ENCODE peak calls at places on chromosomes 1 and 21, in ten cellular contexts. X, Z, D, V, K, E, H, O, Y and J are unnamed samples.

GRCh38 chr1:154870117-154870571 is at the start of gene KCNN3:
- DNase-seq in E (peak; percentile 96), K (no peak), Z (peak; percentile 82), V (peak; percentile 78), D (peak; percentile 63), H (peak; percentile 40), Y (peak; percentile 75), O (peak; percentile 96), X (peak; percentile 93), J (peak; percentile 85)

GRCh38 chr1:74392848-74393247 is 119.6 kb downstream of the LRRC53 start:
- DNase-seq in Y (no peak), K (no peak), V (no peak), X (no peak), H (no peak), E (no peak), Z (no peak), D (no peak), O (no peak), J (no peak)

GRCh38 chr1:210448293-210448892 is 119.7 kb downstream of the HHAT start:
- DNase-seq in Y (peak; percentile 56), O (peak; percentile 36), K (no peak), V (no peak), Z (no peak), D (no peak), X (peak; percentile 29), H (peak; percentile 10), E (no peak), J (peak; percentile 49)

GRCh38 chr1:2275796-2276536 is 47.8 kb downstream of the SKI start:
- DNase-seq in Z (no peak), D (no peak), Y (no peak), V (no peak), O (no peak), K (no peak), E (peak; percentile 56), H (no peak), X (no peak), J (no peak)

GRCh38 chr1:162899422-162900168 is 38.6 kb upstream of the CCDC190 start:
- DNase-seq in Y (no peak), O (no peak), H (peak; percentile 69), Z (no peak), V (no peak), X (peak; percentile 48), E (no peak), K (peak; percentile 67), D (no peak), J (no peak)

GRCh38 chr1:203567596-203567995 is 59.0 kb upstream of the ATP2B4 start:
- DNase-seq in H (no peak), O (no peak), Y (no peak), Z (no peak), V (no peak), D (no peak), X (no peak), K (no peak), E (no peak), J (no peak)

GRCh38 chr1:53145942-53146708 is 3.7 kb upstream of the SLC1A7 start:
- DNase-seq in Z (no peak), E (peak; percentile 53), K (peak; percentile 99), V (no peak), H (peak; percentile 99), O (peak; percentile 93), D (no peak), X (peak; percentile 95), Y (no peak), J (no peak)

GRCh38 chr1:226404063-226404903 is 3.6 kb downstream of the PARP1 start:
- DNase-seq in X (peak; percentile 50), Z (no peak), E (no peak), D (no peak), O (no peak), Y (no peak), H (peak; percentile 17), V (no peak), K (peak; percentile 45), J (no peak)

GRCh38 chr1:115282825-115283224 is 55.2 kb downstream of the NGF start:
- DNase-seq in H (no peak), K (no peak), E (peak; percentile 85), Y (no peak), X (no peak), O (no peak), D (no peak), V (no peak), Z (no peak), J (no peak)

GRCh38 chr1:33903210-33903589 is 39.3 kb downstream of the HMGB4 start:
- DNase-seq in O (no peak), E (no peak), H (no peak), X (peak; percentile 29), K (no peak), Z (no peak), D (no peak), Y (no peak), V (no peak), J (no peak)

GRCh38 chr1:34917017-34917416 is 12.4 kb downstream of the DLGAP3 start:
- DNase-seq in O (no peak), V (no peak), X (no peak), Z (no peak), D (no peak), K (no peak), H (no peak), E (no peak), Y (no peak), J (no peak)

GRCh38 chr1:41935226-41935625 is 16.5 kb upstream of the HIVEP3 start:
- DNase-seq in D (no peak), K (peak; percentile 37), Y (no peak), Z (no peak), E (no peak), O (no peak), V (no peak), H (peak; percentile 70), X (no peak), J (no peak)

GRCh38 chr1:169692766-169693460 is 18.5 kb downstream of the SELL start:
- DNase-seq in D (no peak), O (no peak), Z (peak; percentile 67), E (no peak), Y (no peak), X (no peak), V (no peak), K (no peak), H (no peak), J (peak; percentile 71)

GRCh38 chr1:92858564-92859399 is 26.9 kb downstream of the RPL5 start:
- DNase-seq in Z (peak; percentile 39), X (peak; percentile 59), O (peak; percentile 57), K (peak; percentile 38), Y (peak; percentile 80), D (peak; percentile 33), H (peak; percentile 62), E (no peak), V (peak; percentile 44), J (peak; percentile 68)

GRCh38 chr21:44912158-44912473 is 8.6 kb downstream of the ITGB2 start:
- DNase-seq in D (no peak), Y (no peak), H (no peak), X (no peak), E (no peak), Z (no peak), O (no peak), V (no peak), K (no peak), J (no peak)

GRCh38 chr1:63622847-63623566 is 29.8 kb downstream of the PGM1 start:
- DNase-seq in Y (no peak), E (no peak), H (no peak), X (no peak), Z (no peak), V (no peak), O (no peak), K (no peak), D (no peak), J (no peak)

GRCh38 chr1:215192306-215192705 is 109.8 kb downstream of the KCNK2 start:
- DNase-seq in V (no peak), Z (no peak), E (no peak), X (peak; percentile 2), Y (no peak), K (peak; percentile 73), H (peak; percentile 44), D (no peak), O (no peak), J (no peak)

GRCh38 chr21:43005635-43006034 is 31.3 kb downstream of the PKNOX1 start:
- DNase-seq in X (no peak), O (no peak), Z (no peak), Y (no peak), H (no peak), V (no peak), K (no peak), D (no peak), E (no peak), J (no peak)

GRCh38 chr1:1119272-1119890 is 3.5 kb upstream of the C1orf159 start:
- DNase-seq in E (peak; percentile 22), O (no peak), Z (peak; percentile 6), K (no peak), D (no peak), V (no peak), H (no peak), X (no peak), Y (no peak), J (no peak)

GRCh38 chr1:27138368-27138767 is 16.6 kb downstream of the SLC9A1 start:
- DNase-seq in X (no peak), K (no peak), D (no peak), O (no peak), Y (no peak), H (no peak), V (no peak), E (no peak), Z (no peak), J (no peak)

GRCh38 chr1:109931189-109931672 is 20.6 kb downstream of the CSF1 start:
- DNase-seq in H (no peak), E (peak; percentile 89), Z (no peak), K (peak; percentile 52), D (no peak), X (peak; percentile 81), O (peak; percentile 41), V (no peak), Y (peak; percentile 55), J (no peak)

GRCh38 chr1:241917487-241917886 is 40.1 kb upstream of the BECN2 start:
- DNase-seq in K (no peak), X (no peak), Y (no peak), H (no peak), Z (no peak), O (no peak), D (no peak), E (no peak), V (no peak), J (no peak)

GRCh38 chr1:235253219-235253640 is 74.7 kb downstream of the ARID4B start:
- DNase-seq in Y (peak; percentile 82), D (peak; percentile 53), H (peak; percentile 58), V (peak; percentile 51), O (peak; percentile 40), X (peak; percentile 33), Z (peak; percentile 75), K (no peak), E (peak; percentile 34), J (peak; percentile 74)

GRCh38 chr1:224898937-224899336 is 30.5 kb upstream of the DNAH14 start:
- DNase-seq in X (no peak), Y (no peak), H (no peak), V (no peak), Z (no peak), O (no peak), E (no peak), K (no peak), D (no peak), J (no peak)

GRCh38 chr1:10691740-10692125 is 104.7 kb downstream of the CASZ1 start:
- DNase-seq in K (no peak), D (no peak), Y (no peak), X (no peak), O (no peak), E (no peak), Z (peak; percentile 69), H (no peak), V (peak; percentile 40), J (peak; percentile 37)

GRCh38 chr1:215710340-215710971 is 143.4 kb downstream of the KCTD3 start:
- DNase-seq in O (peak; percentile 7), K (no peak), X (peak; percentile 36), Z (peak; percentile 10), Y (peak; percentile 80), H (no peak), V (no peak), D (no peak), E (no peak), J (peak; percentile 44)

GRCh38 chr1:12194666-12195216 is 27.9 kb downstream of the TNFRSF1B start:
- DNase-seq in X (no peak), Y (no peak), K (no peak), D (no peak), V (no peak), O (no peak), E (no peak), H (no peak), Z (no peak), J (no peak)

GRCh38 chr21:22892041-22892440 is 1893.8 kb downstream of the NCAM2 start:
- DNase-seq in E (no peak), H (no peak), K (no peak), V (no peak), D (no peak), Z (no peak), X (no peak), Y (no peak), O (no peak), J (no peak)